ENCODE peak calls at places on chromosomes 12 and 14, in four cellular contexts. C is H1, P is IMR-90, F is H9. G is an unnamed sample.

GRCh38 chr12:122208073-122208820 is 4.7 kb downstream of the B3GNT4 start:
- DNase-seq in F (no peak), C (no peak), P (no peak), G (no peak)

GRCh38 chr12:73817161-73817560 is 720.5 kb upstream of the ATXN7L3B start:
- DNase-seq in C (no peak), F (no peak), P (no peak), G (no peak)

GRCh38 chr12:88247241-88247643 is 105.1 kb downstream of the TMTC3 start:
- DNase-seq in P (peak), F (no peak), C (no peak), G (no peak)

GRCh38 chr12:71955946-71956345 is 17.3 kb downstream of the TPH2 start:
- DNase-seq in F (no peak), C (no peak), P (peak), G (no peak)

GRCh38 chr14:30756594-30756993 is 117.8 kb upstream of the COCH start:
- DNase-seq in C (no peak), P (no peak), F (no peak), G (no peak)

GRCh38 chr12:52631676-52632459 is 13.5 kb upstream of the KRT73 start:
- DNase-seq in C (no peak), F (peak), P (no peak), G (no peak)

GRCh38 chr12:126936181-126936851 is 1330.7 kb upstream of the TMEM132C start:
- DNase-seq in P (no peak), F (no peak), C (no peak), G (no peak)

GRCh38 chr14:38187475-38187874 is 20.2 kb upstream of the SSTR1 start:
- DNase-seq in C (no peak), F (no peak), P (no peak), G (no peak)

GRCh38 chr14:71322660-71323250 is 415.5 kb downstream of the PCNX1 start:
- DNase-seq in C (no peak), P (peak), F (no peak), G (no peak)

GRCh38 chr14:100332797-100333196 is 9.7 kb downstream of the SLC25A47 start:
- DNase-seq in C (no peak), F (no peak), P (no peak), G (no peak)

GRCh38 chr14:59870277-59871165 is at the start of gene RTN1:
- DNase-seq in F (peak), C (peak), P (peak), G (peak)

GRCh38 chr12:89529738-89530137 is 3.9 kb upstream of the POC1B start:
- DNase-seq in P (peak), C (no peak), F (no peak), G (peak)

GRCh38 chr12:91381309-91381804 is 198.7 kb upstream of the DCN start:
- DNase-seq in F (peak), P (peak), C (peak), G (peak)

GRCh38 chr14:31897581-31898186 is 179.4 kb upstream of the ARHGAP5 start:
- DNase-seq in C (no peak), F (no peak), P (no peak), G (no peak)

GRCh38 chr12:102063066-102063465 is 1.3 kb upstream of the WASHC3 start:
- DNase-seq in P (no peak), F (no peak), C (no peak), G (no peak)

GRCh38 chr12:91007531-91008290 is 2.9 kb upstream of the EPYC start:
- DNase-seq in C (no peak), P (no peak), F (no peak), G (no peak)

GRCh38 chr14:32564591-32564990 is 235.5 kb downstream of the AKAP6 start:
- DNase-seq in F (no peak), C (no peak), P (peak), G (no peak)

GRCh38 chr14:80628547-80628946 is 313.0 kb downstream of the CEP128 start:
- DNase-seq in F (no peak), P (no peak), C (no peak), G (no peak)

GRCh38 chr12:131138638-131139362 is 185.1 kb downstream of the ADGRD1 start:
- DNase-seq in F (peak), P (no peak), C (no peak), G (no peak)

GRCh38 chr12:122130150-122130549 is 43.9 kb downstream of the IL31 start:
- DNase-seq in P (peak), F (no peak), C (no peak), G (no peak)

GRCh38 chr14:71675902-71676291 is 256.3 kb upstream of the RGS6 start:
- DNase-seq in F (no peak), P (peak), C (no peak), G (no peak)

GRCh38 chr14:90272523-90272922 is 16.2 kb downstream of the PSMC1 start:
- DNase-seq in F (no peak), C (no peak), P (no peak), G (no peak)

GRCh38 chr12:70242695-70243509 is at the start of gene CNOT2:
- DNase-seq in F (peak), P (peak), C (peak), G (peak)

GRCh38 chr14:100239200-100239839 is 376 bp downstream of the YY1 start:
- DNase-seq in C (no peak), F (no peak), P (no peak), G (no peak)

GRCh38 chr14:24297190-24297964 is 2.2 kb downstream of the DHRS1 start:
- DNase-seq in P (peak), C (no peak), F (no peak), G (no peak)

GRCh38 chr14:92529895-92530294 is 16.3 kb downstream of the RIN3 start:
- DNase-seq in P (no peak), C (no peak), F (no peak), G (no peak)

GRCh38 chr14:71166434-71166833 is 259.2 kb downstream of the PCNX1 start:
- DNase-seq in F (no peak), C (no peak), P (peak), G (no peak)

GRCh38 chr12:116495260-116495659 is 63.9 kb upstream of the MAP1LC3B2 start:
- DNase-seq in F (no peak), C (no peak), P (peak), G (no peak)

GRCh38 chr12:89059721-89060120 is 292.6 kb downstream of the DUSP6 start:
- DNase-seq in F (no peak), P (no peak), C (no peak), G (no peak)

GRCh38 chr14:101442451-101442850 is 118.8 kb upstream of the DIO3 start:
- DNase-seq in P (no peak), F (no peak), C (no peak), G (no peak)

GRCh38 chr14:60257862-60258261 is 8.8 kb downstream of the PPM1A start:
- DNase-seq in P (no peak), C (no peak), F (no peak), G (no peak)

GRCh38 chr12:21818627-21819026 is 44.1 kb upstream of the KCNJ8 start:
- DNase-seq in P (peak), C (no peak), F (no peak), G (no peak)
- H2BK5ac ChIP-seq in P (peak), C (no peak), F (no peak), G (no peak)

GRCh38 chr14:52553002-52553670 is 500 bp downstream of the GPR137C start:
- DNase-seq in C (no peak), P (no peak), F (peak), G (no peak)

GRCh38 chr14:52551696-52552062 is 626 bp downstream of the TXNDC16 start:
- DNase-seq in P (peak), F (no peak), C (no peak), G (peak)

GRCh38 chr14:52553671-52554575 is 1.3 kb downstream of the GPR137C start:
- DNase-seq in F (peak), P (peak), C (no peak), G (peak)

GRCh38 chr14:52551205-52551604 is 1.1 kb downstream of the TXNDC16 start:
- DNase-seq in P (no peak), C (no peak), F (no peak), G (no peak)

DNA sequence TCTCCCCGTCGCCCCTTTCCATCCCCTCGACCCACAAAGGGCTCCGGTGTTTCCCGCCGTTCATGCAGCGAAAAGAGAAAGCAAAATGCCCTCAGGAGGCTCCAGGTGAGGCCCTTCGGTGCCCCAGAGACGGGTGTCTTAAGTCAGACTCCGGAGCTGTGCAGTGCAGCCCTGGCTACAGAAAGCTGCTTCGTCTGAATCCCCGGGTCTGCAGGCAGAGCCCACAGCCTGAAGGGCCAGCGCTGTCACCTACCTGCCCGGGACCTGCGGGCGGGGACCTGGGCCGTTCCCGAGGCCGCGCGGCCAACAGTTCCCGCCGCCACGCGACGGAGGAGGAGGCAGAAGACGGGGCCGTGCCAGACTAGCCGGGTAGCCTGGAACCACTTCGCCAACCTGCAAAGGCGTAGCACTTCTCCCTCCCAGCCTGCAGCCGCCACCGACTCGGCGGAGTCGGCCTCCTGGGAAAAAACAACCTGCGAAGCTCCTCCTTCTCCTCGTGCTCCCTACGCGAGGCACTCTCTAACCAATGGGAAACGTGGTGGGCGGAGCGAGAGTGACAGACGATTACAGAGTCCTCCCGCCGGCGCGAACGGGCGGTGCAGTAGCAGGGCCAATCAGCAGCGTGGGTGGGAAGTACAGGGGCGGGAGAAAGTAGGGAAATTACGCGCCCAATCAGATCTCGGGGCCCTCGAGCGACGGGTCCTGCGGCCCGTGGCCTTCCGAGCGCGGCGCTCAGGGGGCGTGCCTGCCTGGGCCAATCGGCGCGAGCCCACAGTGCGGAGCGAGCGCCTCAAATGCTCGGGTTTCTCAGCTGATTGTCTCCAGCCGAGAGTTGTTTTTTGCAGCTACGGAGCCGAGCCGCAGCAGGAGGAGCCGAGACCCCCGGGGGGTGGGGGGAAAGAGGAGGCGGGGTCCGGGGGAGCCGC is at the start of the genes GPR137C and TXNDC16:
- DNase-seq in F (peak), P (peak), C (peak), G (peak)
- H4K8ac ChIP-seq in F (no peak), P (peak), C (peak), G (no peak)

GRCh38 chr12:4014858-4015224 is 141.6 kb upstream of the PARP11 start:
- DNase-seq in F (no peak), P (no peak), C (no peak), G (no peak)
- H3K14ac ChIP-seq in F (no peak), P (no peak), C (no peak), G (no peak)

DNA sequence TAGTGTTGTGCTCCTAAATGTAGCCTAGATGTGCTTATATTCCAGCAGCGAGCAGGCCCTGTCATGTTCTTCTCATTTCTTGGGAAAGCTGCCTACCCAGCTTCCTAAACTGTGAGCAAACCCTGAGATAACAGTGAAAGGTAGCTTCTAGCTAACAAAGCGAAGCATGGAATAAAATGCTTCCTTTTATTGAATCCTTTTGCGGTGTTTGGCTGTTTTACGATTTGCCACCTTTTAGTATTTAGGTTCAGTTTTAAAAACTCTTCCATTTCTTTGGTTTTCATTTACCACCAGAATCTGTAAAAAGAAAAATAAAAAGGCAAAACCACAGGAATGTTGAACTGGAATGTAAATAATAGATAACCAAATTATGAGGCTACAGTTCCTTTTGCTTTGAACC is 5.0 kb upstream of the PKP2 start:
- DNase-seq in P (no peak), C (no peak), F (no peak), G (no peak)
- H2BK5ac ChIP-seq in P (no peak), C (no peak), F (no peak), G (no peak)

DNA sequence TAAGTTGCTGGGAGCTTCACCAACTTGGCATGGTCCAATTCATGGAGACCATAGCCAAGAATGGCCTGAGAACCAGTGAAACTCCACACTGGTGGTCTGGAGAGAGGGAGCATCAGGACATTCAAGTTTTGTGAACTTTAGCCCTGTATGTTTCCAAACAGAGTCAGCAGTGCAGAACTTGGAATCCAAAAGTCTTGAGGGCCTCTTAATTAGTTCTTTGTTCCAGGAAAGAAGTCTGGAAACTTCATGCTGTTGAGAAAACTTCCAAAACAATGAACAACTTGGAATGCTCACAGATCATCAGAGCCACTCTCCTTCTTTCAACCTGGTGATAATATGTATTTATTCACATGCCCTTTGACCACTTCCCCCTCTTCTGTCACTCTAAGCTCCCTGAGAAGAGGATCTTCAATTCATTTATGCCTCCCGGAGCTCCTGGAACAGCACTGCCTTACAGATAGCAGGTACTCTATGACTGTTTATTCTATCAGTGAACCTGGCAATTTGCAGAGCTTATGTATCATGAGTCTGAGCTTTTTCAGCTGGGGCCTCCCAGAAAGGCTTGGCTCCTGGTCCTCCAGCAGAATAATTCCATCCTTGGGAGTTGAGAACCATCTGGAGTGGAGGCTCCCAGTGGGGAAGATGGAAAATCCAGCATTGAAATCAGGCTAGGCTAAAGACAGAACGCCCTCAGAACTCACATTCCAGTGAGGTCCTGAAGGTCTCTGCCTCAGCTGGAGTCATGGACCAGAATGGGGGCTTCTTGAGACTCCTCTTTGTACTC is 191.4 kb downstream of the KTN1 start:
- DNase-seq in P (no peak), C (no peak), F (no peak), G (no peak)
- H4K8ac ChIP-seq in P (no peak), C (no peak), F (no peak), G (no peak)

GRCh38 chr12:106001819-106002218 is 136.9 kb downstream of the NUAK1 start:
- DNase-seq in P (no peak), C (no peak), F (no peak), G (no peak)
- H3K14ac ChIP-seq in P (no peak), C (no peak), F (no peak), G (no peak)

GRCh38 chr14:68444449-68445168 is 348.3 kb downstream of the ZFP36L1 start:
- DNase-seq in C (no peak), P (peak), F (no peak), G (no peak)

GRCh38 chr14:68448379-68448778 is 344.5 kb downstream of the ZFP36L1 start:
- DNase-seq in P (no peak), C (no peak), F (no peak), G (no peak)

GRCh38 chr14:68449565-68450295 is 343.1 kb downstream of the ZFP36L1 start:
- DNase-seq in P (no peak), F (peak), C (peak), G (peak)

GRCh38 chr14:68447581-68448281 is 345.1 kb downstream of the ZFP36L1 start:
- DNase-seq in P (no peak), F (no peak), C (no peak), G (no peak)

DNA sequence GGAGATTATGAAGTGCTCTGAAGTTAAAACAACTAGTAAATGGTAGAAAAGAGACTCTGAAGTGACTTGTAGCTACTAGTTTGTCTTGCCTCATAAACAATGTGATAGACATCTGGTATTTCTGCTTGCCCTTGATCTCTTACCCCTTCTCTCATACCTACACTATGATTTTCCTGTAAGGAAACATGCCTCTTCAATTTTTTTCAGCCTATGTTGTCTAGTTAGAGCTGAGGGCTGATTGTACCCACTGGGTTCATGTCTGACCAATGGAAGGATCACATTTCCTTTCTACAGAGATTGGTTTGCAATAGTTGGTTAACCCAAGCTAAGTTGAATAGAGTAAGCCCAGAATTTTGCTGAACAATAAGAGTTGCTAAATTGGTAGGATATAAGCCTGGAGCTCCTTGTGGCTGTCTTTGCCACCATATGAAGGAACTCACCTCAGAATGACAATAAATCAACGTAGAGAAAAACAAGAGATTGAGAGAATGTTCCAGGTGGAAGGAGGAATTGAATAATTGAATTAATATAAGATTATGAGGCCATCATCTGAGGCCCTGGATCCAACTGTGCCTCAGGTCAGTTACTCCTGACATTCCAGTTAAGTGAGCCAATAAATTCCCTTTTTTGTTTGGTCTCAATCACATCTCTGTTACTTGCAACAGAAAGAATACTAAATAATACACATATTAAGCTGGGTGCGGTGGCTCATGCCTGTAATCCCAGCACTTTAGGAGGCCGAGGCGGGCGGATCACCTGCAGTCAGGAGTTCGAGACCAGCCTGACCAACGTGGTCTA is 346.4 kb downstream of the ZFP36L1 start:
- DNase-seq in F (no peak), C (no peak), P (no peak), G (no peak)
- H2BK5ac ChIP-seq in F (no peak), C (no peak), P (no peak), G (no peak)

DNA sequence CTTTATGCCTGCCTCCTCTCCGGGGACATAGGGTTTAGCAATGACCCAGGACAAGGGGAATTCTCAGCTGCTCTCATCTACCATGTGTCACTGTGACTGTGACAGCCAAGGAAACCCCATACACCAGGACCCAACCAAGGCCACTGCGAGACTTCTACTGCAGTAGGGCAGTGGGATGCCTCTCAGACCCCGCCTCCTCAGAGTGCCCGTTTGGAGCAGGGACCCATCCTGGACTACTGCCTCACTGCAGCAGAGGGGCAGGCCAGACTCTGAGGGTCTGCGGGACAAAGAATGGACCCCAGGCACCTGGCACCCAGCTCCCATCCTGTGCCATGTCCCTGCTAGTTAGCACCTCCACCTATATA is 71.3 kb upstream of the DDX11 start:
- DNase-seq in C (no peak), P (no peak), F (no peak), G (no peak)
- H4K8ac ChIP-seq in C (no peak), P (no peak), F (no peak), G (no peak)

DNA sequence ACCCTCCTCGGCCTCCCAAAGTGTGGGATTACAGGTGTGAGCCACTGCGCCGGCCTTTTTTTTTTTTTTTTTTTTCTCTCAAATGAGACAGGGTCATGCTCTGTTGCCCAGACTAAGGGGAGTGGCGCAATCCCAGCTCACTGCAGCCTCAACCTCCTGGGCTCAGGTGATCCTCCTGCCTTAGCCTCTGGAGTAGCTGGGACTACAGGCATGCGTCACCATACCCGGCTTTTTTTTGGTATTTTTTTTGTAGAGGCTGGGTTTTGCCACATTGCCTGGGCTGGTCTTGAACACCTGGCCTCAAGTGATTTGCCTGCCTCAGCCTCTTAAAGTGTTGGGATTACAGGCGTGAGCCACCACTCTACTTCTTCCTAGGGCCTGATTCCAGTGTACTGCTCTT is 18.7 kb downstream of the FUT8 start:
- DNase-seq in P (no peak), F (no peak), C (no peak), G (no peak)
- H3K14ac ChIP-seq in P (no peak), F (no peak), C (no peak), G (no peak)